ENCODE peak calls at places on chromosome 6, in ten cellular contexts. Z is T-helper 9 cell, G is cardiac fibroblast, B is HT-29, M is kidney tubule cell, P is RWPE1, H is cerebellum, A is heart left ventricle, I is GM03348, L is D721Med. C is an unnamed sample.
A peak's percentile ranks its signal among the peaks of the same experiment; 100 is the strongest.

GRCh38 chr6:35401514-35401913 is 50.6 kb upstream of the FANCE start:
- DNase-seq in I (no peak), L (no peak), G (no peak), H (no peak), A (no peak), Z (no peak), M (peak; percentile 93), P (no peak), B (peak; percentile 46), C (peak; percentile 85)

GRCh38 chr6:127436578-127437110 is 22.5 kb downstream of the KIAA0408 start:
- DNase-seq in M (no peak), P (no peak), G (no peak), H (peak; percentile 16), A (no peak), B (no peak), Z (no peak), I (no peak), L (no peak), C (no peak)

GRCh38 chr6:128882560-128882959 is 378 bp upstream of the LAMA2 start:
- DNase-seq in H (no peak), I (peak; percentile 11), Z (no peak), B (no peak), A (peak; percentile 28), M (no peak), P (no peak), G (peak; percentile 37), L (no peak), C (no peak)

GRCh38 chr6:42979523-42980177 is 669 bp upstream of the PEX6 start:
- DNase-seq in A (no peak), I (peak; percentile 47), M (peak; percentile 50), H (peak; percentile 31), L (no peak), G (peak; percentile 56), B (no peak), Z (peak; percentile 8), P (peak; percentile 74), C (no peak)

GRCh38 chr6:105714846-105715245 is 312.0 kb upstream of the PREP start:
- DNase-seq in P (no peak), M (no peak), B (no peak), I (no peak), L (no peak), A (no peak), G (no peak), Z (no peak), H (no peak), C (no peak)

GRCh38 chr6:119284861-119285521 is 64.6 kb downstream of the MAN1A1 start:
- DNase-seq in P (no peak), B (peak; percentile 11), Z (no peak), G (no peak), A (no peak), L (no peak), I (no peak), H (no peak), M (no peak), C (peak; percentile 15)

GRCh38 chr6:162119349-162119748 is 608.2 kb downstream of the PRKN start:
- DNase-seq in I (peak; percentile 67), B (no peak), L (no peak), G (peak; percentile 7), H (no peak), A (peak; percentile 65), P (no peak), Z (no peak), M (peak; percentile 59), C (peak; percentile 16)

GRCh38 chr6:83884523-83884922 is 25.0 kb downstream of the CYB5R4 start:
- DNase-seq in I (peak; percentile 52), G (peak; percentile 67), B (peak; percentile 82), A (no peak), P (peak; percentile 51), Z (no peak), L (no peak), M (peak; percentile 56), H (peak; percentile 60), C (peak; percentile 80)

GRCh38 chr6:26581164-26581915 is 15.4 kb upstream of the ABT1 start:
- DNase-seq in M (no peak), I (no peak), H (no peak), G (no peak), L (no peak), A (no peak), B (no peak), P (no peak), Z (no peak), C (no peak)

GRCh38 chr6:15956205-15957106 is 172.4 kb upstream of the MYLIP start:
- DNase-seq in Z (no peak), B (peak; percentile 64), M (no peak), G (peak; percentile 8), A (no peak), H (no peak), L (no peak), I (no peak), P (no peak), C (no peak)

GRCh38 chr6:61711849-61712248 is 574.2 kb downstream of the KHDRBS2 start:
- DNase-seq in I (no peak), L (no peak), B (peak; percentile 16), A (no peak), P (no peak), Z (no peak), H (no peak), M (no peak), G (no peak), C (no peak)